ENCODE peak calls at places on chromosomes 7 and 10, in five cellular contexts. One of them, this sample, is unnamed.

GRCh38 chr7:108328174-108328651 is 128.0 kb downstream of the NRCAM start:
- DNase-seq in ovary: no peak
- DNase-seq in T follicular helper cell: no peak
- DNase-seq in iPS-NIHi11: no peak
- DNase-seq in NCI-H1417: no peak
- DNase-seq in this sample: no peak

GRCh38 chr7:27161214-27161720 is 4.1 kb downstream of the HOXA9 start:
- DNase-seq in iPS-NIHi11: no peak
- DNase-seq in T follicular helper cell: no peak
- DNase-seq in ovary: no peak
- DNase-seq in NCI-H1417: no peak
- DNase-seq in this sample: no peak

GRCh38 chr10:26474062-26474461 is 35.9 kb downstream of the APBB1IP start:
- DNase-seq in iPS-NIHi11: no peak
- DNase-seq in T follicular helper cell: no peak
- DNase-seq in ovary: no peak
- DNase-seq in NCI-H1417: no peak
- DNase-seq in this sample: no peak

GRCh38 chr7:27167170-27167505 is 1.8 kb upstream of the HOXA9 start:
- DNase-seq in iPS-NIHi11: no peak
- DNase-seq in NCI-H1417: no peak
- DNase-seq in T follicular helper cell: no peak
- DNase-seq in ovary: no peak
- DNase-seq in this sample: no peak

GRCh38 chr7:114354306-114354705 is 60.3 kb upstream of the FOXP2 start:
- DNase-seq in T follicular helper cell: no peak
- DNase-seq in NCI-H1417: peak; percentile 12
- DNase-seq in iPS-NIHi11: no peak
- DNase-seq in ovary: no peak
- DNase-seq in this sample: peak; percentile 58

GRCh38 chr7:66497346-66497745 is 131.3 kb upstream of the KCTD7 start:
- DNase-seq in NCI-H1417: no peak
- DNase-seq in ovary: no peak
- DNase-seq in T follicular helper cell: no peak
- DNase-seq in iPS-NIHi11: no peak
- DNase-seq in this sample: no peak

GRCh38 chr10:21122907-21123306 is 225.8 kb upstream of the NEBL start:
- DNase-seq in T follicular helper cell: no peak
- DNase-seq in NCI-H1417: no peak
- DNase-seq in ovary: no peak
- DNase-seq in iPS-NIHi11: no peak
- DNase-seq in this sample: no peak

GRCh38 chr10:45460235-45460878 is 86.3 kb downstream of the ALOX5 start:
- DNase-seq in T follicular helper cell: no peak
- DNase-seq in ovary: no peak
- DNase-seq in iPS-NIHi11: no peak
- DNase-seq in NCI-H1417: no peak
- DNase-seq in this sample: no peak

GRCh38 chr7:44762300-44762699 is 13.7 kb downstream of the ZMIZ2 start:
- DNase-seq in iPS-NIHi11: no peak
- DNase-seq in ovary: no peak
- DNase-seq in NCI-H1417: no peak
- DNase-seq in T follicular helper cell: no peak
- DNase-seq in this sample: no peak

This sample was measured in NCI-H345.